ENCODE peak calls at places on chromosomes 5 and 9, in ten cellular contexts. P is psoas muscle, M is MM.1S, X is GM13977, S is HepG2, U is cardiac muscle cell, W is progenitor cell of endocrine pancreas, B is neural progenitor cell, Y is H9, A is GM20000. Q is an unnamed sample.

GRCh38 chr5:134100283-134101011 is 14.0 kb upstream of the TCF7 start:
- DNase-seq in P (no peak), M (peak), X (peak), S (no peak), U (peak), W (no peak), B (peak), Y (peak), A (peak), Q (peak)

GRCh38 chr5:81519217-81519905 is 125.4 kb upstream of the ACOT12 start:
- DNase-seq in P (no peak), M (peak), X (no peak), S (no peak), U (no peak), W (no peak), B (no peak), Y (no peak), A (no peak), Q (no peak)

GRCh38 chr5:159048298-159048697 is 51.4 kb downstream of the EBF1 start:
- DNase-seq in P (no peak), M (no peak), X (no peak), S (no peak), U (no peak), W (no peak), B (no peak), Y (no peak), A (no peak), Q (no peak)

GRCh38 chr5:82873452-82873851 is 203.7 kb downstream of the TMEM167A start:
- DNase-seq in P (no peak), M (no peak), X (no peak), S (no peak), U (no peak), W (no peak), B (peak), Y (no peak), A (no peak), Q (no peak)

GRCh38 chr5:107894361-107894760 is 223.6 kb upstream of the EFNA5 start:
- DNase-seq in P (no peak), M (no peak), X (no peak), S (no peak), U (peak), W (no peak), B (no peak), Y (no peak), A (no peak), Q (no peak)

GRCh38 chr5:57410374-57411320 is 72.0 kb downstream of the ACTBL2 start:
- DNase-seq in P (no peak), M (no peak), X (no peak), S (no peak), U (no peak), W (no peak), B (no peak), Y (no peak), A (no peak), Q (no peak)

GRCh38 chr9:4308482-4308881 is 8.6 kb upstream of the GLIS3 start:
- DNase-seq in P (no peak), M (no peak), X (no peak), S (no peak), U (no peak), W (no peak), B (no peak), Y (no peak), A (no peak), Q (no peak)

GRCh38 chr9:122005597-122005996 is 87.5 kb downstream of the TTLL11 start:
- DNase-seq in P (no peak), M (no peak), X (no peak), S (no peak), U (peak), W (peak), B (peak), Y (no peak), A (no peak), Q (no peak)

GRCh38 chr9:23123048-23123632 is 676.5 kb downstream of the DMRTA1 start:
- DNase-seq in P (no peak), M (peak), X (no peak), S (peak), U (peak), W (no peak), B (peak), Y (peak), A (no peak), Q (peak)

GRCh38 chr9:101443358-101443757 is 7.8 kb upstream of the ALDOB start:
- DNase-seq in P (no peak), M (no peak), X (no peak), S (no peak), U (no peak), W (no peak), B (no peak), Y (no peak), A (no peak), Q (no peak)

GRCh38 chr5:37839441-37840035 is 303 bp downstream of the GDNF start:
- DNase-seq in P (peak), M (peak), X (peak), S (peak), U (peak), W (peak), B (peak), Y (no peak), A (peak), Q (no peak)

GRCh38 chr9:134433101-134433500 is 106.8 kb downstream of the RXRA start:
- DNase-seq in P (peak), M (no peak), X (no peak), S (no peak), U (peak), W (no peak), B (no peak), Y (no peak), A (no peak), Q (no peak)

GRCh38 chr9:2220036-2220435 is 204.9 kb downstream of the SMARCA2 start:
- DNase-seq in P (no peak), M (no peak), X (no peak), S (no peak), U (no peak), W (no peak), B (no peak), Y (no peak), A (no peak), Q (no peak)

GRCh38 chr9:137312852-137313325 is 10.8 kb upstream of the NRARP start:
- DNase-seq in P (no peak), M (no peak), X (no peak), S (no peak), U (no peak), W (no peak), B (peak), Y (peak), A (no peak), Q (no peak)

GRCh38 chr9:127214421-127215265 is 49.9 kb upstream of the GARNL3 start:
- DNase-seq in P (no peak), M (peak), X (peak), S (peak), U (peak), W (peak), B (peak), Y (peak), A (peak), Q (peak)

GRCh38 chr9:13088734-13089427 is 190.6 kb downstream of the MPDZ start:
- DNase-seq in P (no peak), M (no peak), X (peak), S (peak), U (peak), W (no peak), B (peak), Y (peak), A (peak), Q (peak)

GRCh38 chr9:76310991-76311390 is 83.2 kb downstream of the RFK start:
- DNase-seq in P (no peak), M (no peak), X (no peak), S (no peak), U (no peak), W (no peak), B (no peak), Y (no peak), A (no peak), Q (no peak)

GRCh38 chr5:45171563-45171962 is 362.8 kb downstream of the MRPS30 start:
- DNase-seq in P (no peak), M (no peak), X (no peak), S (no peak), U (no peak), W (no peak), B (no peak), Y (no peak), A (no peak), Q (no peak)

GRCh38 chr5:30768061-30768460 is 425.4 kb upstream of the CDH6 start:
- DNase-seq in P (no peak), M (no peak), X (no peak), S (no peak), U (no peak), W (no peak), B (no peak), Y (no peak), A (no peak), Q (no peak)

GRCh38 chr5:143751342-143751741 is 60.6 kb upstream of the HMHB1 start:
- DNase-seq in P (no peak), M (no peak), X (no peak), S (no peak), U (no peak), W (no peak), B (no peak), Y (no peak), A (no peak), Q (no peak)

GRCh38 chr9:13963005-13963653 is 350.8 kb downstream of the NFIB start:
- DNase-seq in P (no peak), M (no peak), X (no peak), S (no peak), U (no peak), W (no peak), B (no peak), Y (no peak), A (no peak), Q (no peak)

GRCh38 chr5:1503301-1504243 is 20.2 kb downstream of the LPCAT1 start:
- DNase-seq in P (peak), M (no peak), X (peak), S (no peak), U (peak), W (no peak), B (no peak), Y (no peak), A (peak), Q (no peak)

GRCh38 chr9:133524146-133524545 is 613 bp downstream of the MYMK start:
- DNase-seq in P (no peak), M (no peak), X (no peak), S (no peak), U (no peak), W (no peak), B (no peak), Y (no peak), A (no peak), Q (no peak)

GRCh38 chr9:134794726-134795370 is 85.8 kb upstream of the FCN2 start:
- DNase-seq in P (no peak), M (no peak), X (no peak), S (no peak), U (no peak), W (no peak), B (no peak), Y (no peak), A (no peak), Q (no peak)

GRCh38 chr9:81861644-81862043 is 66.6 kb upstream of the SPATA31D4 start:
- DNase-seq in P (no peak), M (no peak), X (no peak), S (no peak), U (peak), W (no peak), B (no peak), Y (no peak), A (no peak), Q (no peak)

GRCh38 chr9:89418882-89419641 is 78.9 kb downstream of the SEMA4D start:
- DNase-seq in P (no peak), M (peak), X (peak), S (no peak), U (no peak), W (no peak), B (no peak), Y (no peak), A (peak), Q (peak)

GRCh38 chr5:6194906-6195612 is 183.3 kb downstream of the MED10 start:
- DNase-seq in P (no peak), M (peak), X (no peak), S (no peak), U (no peak), W (no peak), B (no peak), Y (no peak), A (no peak), Q (no peak)

GRCh38 chr5:69238760-69239251 is 4.1 kb downstream of the CDK7 start:
- DNase-seq in P (no peak), M (no peak), X (no peak), S (no peak), U (peak), W (no peak), B (no peak), Y (no peak), A (no peak), Q (no peak)

GRCh38 chr5:4941957-4942830 is 197.9 kb upstream of the ADAMTS16 start:
- DNase-seq in P (no peak), M (no peak), X (peak), S (no peak), U (no peak), W (peak), B (peak), Y (peak), A (peak), Q (peak)

GRCh38 chr5:3268760-3269330 is 326.8 kb upstream of the IRX1 start:
- DNase-seq in P (no peak), M (no peak), X (no peak), S (no peak), U (no peak), W (no peak), B (no peak), Y (no peak), A (no peak), Q (no peak)

GRCh38 chr9:130847306-130848217 is 12.5 kb downstream of the ABL1 start:
- DNase-seq in P (peak), M (no peak), X (no peak), S (peak), U (peak), W (no peak), B (peak), Y (peak), A (no peak), Q (no peak)

GRCh38 chr5:15013654-15014463 is 142.3 kb upstream of the ANKH start:
- DNase-seq in P (no peak), M (peak), X (peak), S (peak), U (peak), W (no peak), B (peak), Y (no peak), A (peak), Q (no peak)
- TF ChIP-seq CTCF in P (peak), M (peak), X (peak), S (peak), U (peak), W (peak), B (peak), Y (peak), A (no peak), Q (peak)

GRCh38 chr9:78354980-78355379 is 58.1 kb downstream of the PSAT1 start:
- DNase-seq in P (no peak), M (no peak), X (no peak), S (no peak), U (no peak), W (no peak), B (no peak), Y (no peak), A (no peak), Q (no peak)
- TF ChIP-seq CTCF in P (no peak), M (no peak), X (no peak), S (no peak), U (no peak), W (no peak), B (no peak), Y (no peak), A (no peak), Q (no peak)

DNA sequence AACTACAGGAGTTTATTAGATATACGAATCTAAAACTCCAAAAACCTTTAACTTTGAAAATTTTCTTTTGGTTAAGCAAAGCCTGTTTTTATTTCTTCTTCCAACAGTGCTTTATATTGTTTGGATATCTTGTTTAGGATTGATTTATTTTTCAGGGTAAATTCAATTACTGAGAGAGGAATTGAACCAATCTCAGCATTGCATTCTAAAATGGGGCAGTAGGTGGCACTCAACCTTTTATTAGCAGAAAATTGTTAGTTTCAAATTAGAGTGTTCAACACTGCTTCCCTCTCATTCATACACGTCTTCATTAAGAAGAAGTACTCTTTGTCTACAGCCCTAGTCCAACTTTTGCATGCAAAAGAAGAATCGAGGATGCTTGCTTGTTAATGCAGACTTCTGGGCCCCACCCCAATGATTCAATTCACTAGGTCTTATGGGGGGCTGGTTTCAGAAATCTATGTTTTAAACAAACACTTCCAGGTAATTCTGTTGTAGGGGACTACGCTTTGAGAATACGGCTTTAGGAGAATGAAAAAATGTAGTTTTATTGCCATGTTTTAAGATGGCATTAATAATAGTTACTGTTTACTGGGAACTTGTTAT is 26.6 kb downstream of the MRPL22 start:
- DNase-seq in P (no peak), M (no peak), X (no peak), S (no peak), U (peak), W (no peak), B (peak), Y (no peak), A (peak), Q (peak)
- TF ChIP-seq CTCF in P (peak), M (peak), X (peak), S (peak), U (peak), W (peak), B (peak), Y (peak), A (no peak), Q (peak)

GRCh38 chr5:132491368-132492364 is 1.1 kb upstream of the IRF1 start:
- DNase-seq in P (no peak), M (no peak), X (peak), S (no peak), U (no peak), W (no peak), B (peak), Y (peak), A (peak), Q (peak)

GRCh38 chr5:132489051-132489770 is 1.4 kb downstream of the IRF1 start:
- DNase-seq in P (no peak), M (no peak), X (no peak), S (no peak), U (no peak), W (no peak), B (no peak), Y (peak), A (no peak), Q (peak)

GRCh38 chr5:132492386-132492785 is 1.8 kb upstream of the IRF1 start:
- DNase-seq in P (no peak), M (no peak), X (no peak), S (no peak), U (no peak), W (no peak), B (no peak), Y (no peak), A (no peak), Q (no peak)

GRCh38 chr5:132489871-132490483 is 596 bp downstream of the IRF1 start:
- DNase-seq in P (peak), M (peak), X (peak), S (no peak), U (peak), W (no peak), B (peak), Y (peak), A (peak), Q (peak)

DNA sequence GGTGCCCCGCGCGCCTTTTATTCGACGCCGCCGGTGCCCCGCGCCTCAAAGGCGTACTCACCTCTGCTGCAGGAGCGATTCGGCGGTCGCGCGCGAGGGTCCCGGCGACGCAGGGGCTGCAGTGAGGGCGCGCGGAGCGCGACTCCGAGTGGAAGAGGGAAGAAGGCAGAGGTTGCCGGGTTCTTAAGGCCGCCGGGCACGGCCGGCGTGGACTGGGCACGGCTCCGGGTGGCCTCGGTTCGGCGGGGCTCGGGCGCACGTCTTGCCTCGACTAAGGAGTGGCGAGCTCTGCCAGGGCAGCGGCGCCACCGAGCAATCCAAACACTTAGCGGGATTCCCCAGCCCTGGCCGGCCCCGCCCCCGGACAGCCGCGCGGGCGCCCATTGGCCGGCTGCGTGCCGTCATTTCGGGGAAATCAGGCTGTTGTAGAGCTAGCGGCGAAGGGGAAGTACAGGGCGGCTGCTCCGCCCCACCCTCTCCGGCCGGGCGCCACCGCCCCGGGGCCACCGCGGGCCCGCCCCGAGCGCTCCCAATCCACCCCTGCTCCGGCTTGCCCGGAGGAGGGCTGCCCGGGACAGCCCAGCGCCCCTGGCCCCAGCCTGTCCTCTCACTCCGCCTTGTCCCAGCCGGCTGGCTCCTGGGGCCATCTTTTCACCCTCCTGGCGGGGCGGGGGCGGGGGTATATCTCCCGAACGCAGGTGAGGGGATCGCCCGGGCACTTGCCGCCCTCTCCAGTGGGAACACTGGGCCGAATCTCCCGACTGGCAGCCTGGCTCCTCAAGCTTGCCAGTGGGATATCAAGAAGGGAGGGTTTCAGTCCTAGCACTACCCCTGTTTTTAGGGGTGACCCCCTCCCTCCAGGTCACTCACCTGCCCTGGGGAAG is at the start of gene IRF1:
- DNase-seq in P (peak), M (peak), X (peak), S (peak), U (peak), W (peak), B (peak), Y (peak), A (peak), Q (peak)
- TF ChIP-seq CTCF in P (peak), M (no peak), X (no peak), S (peak), U (no peak), W (no peak), B (no peak), Y (no peak), A (no peak), Q (no peak)

DNA sequence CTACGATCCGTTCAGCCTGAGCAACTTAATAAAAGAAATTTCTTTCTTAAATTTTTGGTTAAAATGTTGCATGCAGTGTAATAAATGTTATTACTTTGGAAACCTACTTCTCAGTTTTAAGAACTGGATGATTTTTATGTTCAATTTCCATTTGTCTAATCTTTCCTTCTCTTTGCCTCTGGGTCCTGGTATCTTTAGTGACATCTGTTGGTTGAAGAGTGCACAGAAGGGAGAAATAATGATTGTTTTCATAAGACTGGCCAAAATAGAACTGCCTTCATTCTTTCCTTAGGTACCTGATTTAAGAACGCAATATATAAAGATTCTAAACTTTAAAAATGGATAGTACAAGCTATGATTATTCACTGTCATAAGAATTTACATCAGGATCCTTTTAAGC is 83.0 kb upstream of the TLX3 start:
- DNase-seq in P (no peak), M (no peak), X (no peak), S (no peak), U (no peak), W (no peak), B (no peak), Y (no peak), A (no peak), Q (no peak)
- TF ChIP-seq CTCF in P (no peak), M (peak), X (no peak), S (no peak), U (peak), W (peak), B (peak), Y (peak), A (no peak), Q (no peak)

DNA sequence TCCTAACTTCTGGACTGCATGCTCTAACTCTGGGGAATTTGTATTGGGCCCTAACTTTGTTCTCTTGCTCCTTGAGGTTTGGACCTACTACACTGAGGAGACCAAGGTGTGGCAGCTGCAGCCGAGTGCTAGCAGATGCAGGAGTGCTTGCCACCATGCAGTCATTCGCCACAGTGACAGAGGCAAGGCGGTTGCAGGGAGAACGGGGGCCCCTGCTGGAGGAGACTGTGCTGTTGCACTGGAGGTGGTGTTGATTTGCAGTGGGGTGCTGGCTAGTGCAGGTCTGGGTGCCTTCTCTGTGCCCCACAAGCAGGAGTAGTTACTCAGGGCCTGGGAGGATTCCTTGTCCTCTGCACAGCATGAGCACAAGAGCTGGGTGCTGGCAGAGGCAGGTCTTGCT is 22.4 kb upstream of the DIRAS2 start:
- DNase-seq in P (no peak), M (no peak), X (no peak), S (no peak), U (no peak), W (no peak), B (peak), Y (peak), A (no peak), Q (no peak)
- TF ChIP-seq CTCF in P (no peak), M (no peak), X (no peak), S (no peak), U (no peak), W (no peak), B (peak), Y (peak), A (no peak), Q (no peak)

GRCh38 chr9:91771027-91771426 is 179.0 kb downstream of the ROR2 start:
- DNase-seq in P (peak), M (no peak), X (no peak), S (no peak), U (peak), W (no peak), B (peak), Y (peak), A (no peak), Q (no peak)
- TF ChIP-seq CTCF in P (no peak), M (no peak), X (no peak), S (no peak), U (peak), W (peak), B (peak), Y (peak), A (no peak), Q (no peak)

Q was measured in activated CD8-positive, alpha-beta T cell treated with anti-CD3 and anti-CD28 coated beads for 36 hours.